ENCODE peak calls at places on chromosomes 13 and 19, in four cellular contexts. One of them, this sample, is unnamed. For H3K36me3, the result is how much of the 10 kb centered on the place peaks cover.

GRCh38 chr13:98451676-98452105 is 125.2 kb downstream of the STK24 start:
- DNase-seq in mesenchymal stem cell: no peak
- DNase-seq in IMR-90: peak
- DNase-seq in mesendoderm: no peak
- DNase-seq in this sample: no peak

GRCh38 chr19:8335343-8336071 is 7.6 kb downstream of the KANK3 start:
- DNase-seq in mesenchymal stem cell: no peak
- DNase-seq in IMR-90: no peak
- DNase-seq in mesendoderm: no peak
- DNase-seq in this sample: no peak

GRCh38 chr13:36549771-36550170 is 117.5 kb downstream of the CCNA1 start:
- DNase-seq in mesenchymal stem cell: no peak
- DNase-seq in IMR-90: no peak
- DNase-seq in mesendoderm: no peak
- DNase-seq in this sample: peak

GRCh38 chr19:55491546-55492360 is 3.5 kb downstream of the SSC5D start:
- DNase-seq in mesenchymal stem cell: no peak
- DNase-seq in IMR-90: no peak
- DNase-seq in mesendoderm: no peak
- DNase-seq in this sample: no peak

GRCh38 chr13:111219306-111219705 is 101.1 kb upstream of the TEX29 start:
- DNase-seq in mesenchymal stem cell: peak
- DNase-seq in IMR-90: peak
- DNase-seq in mesendoderm: no peak
- DNase-seq in this sample: no peak

GRCh38 chr13:95025116-95025515 is 276.1 kb downstream of the ABCC4 start:
- DNase-seq in mesenchymal stem cell: no peak
- DNase-seq in IMR-90: no peak
- DNase-seq in mesendoderm: no peak
- DNase-seq in this sample: no peak

GRCh38 chr13:87324558-87324957 is 346.6 kb upstream of the SLITRK5 start:
- DNase-seq in mesenchymal stem cell: no peak
- DNase-seq in IMR-90: no peak
- DNase-seq in mesendoderm: no peak
- DNase-seq in this sample: no peak

GRCh38 chr13:77118134-77118533 is 91.2 kb upstream of the FBXL3 start:
- DNase-seq in mesenchymal stem cell: no peak
- DNase-seq in IMR-90: no peak
- DNase-seq in mesendoderm: peak
- DNase-seq in this sample: no peak

GRCh38 chr13:87138856-87139255 is 532.3 kb upstream of the SLITRK5 start:
- DNase-seq in mesenchymal stem cell: no peak
- DNase-seq in IMR-90: no peak
- DNase-seq in mesendoderm: peak
- DNase-seq in this sample: no peak

GRCh38 chr13:65307056-65307455 is 1923.1 kb downstream of the PCDH9 start:
- DNase-seq in mesenchymal stem cell: no peak
- DNase-seq in IMR-90: no peak
- DNase-seq in mesendoderm: no peak
- DNase-seq in this sample: no peak

GRCh38 chr13:93561553-93561952 is 334.9 kb downstream of the GPC6 start:
- DNase-seq in mesenchymal stem cell: no peak
- DNase-seq in IMR-90: no peak
- DNase-seq in mesendoderm: peak
- DNase-seq in this sample: no peak

GRCh38 chr13:102658678-102659077 is 36.2 kb downstream of the METTL21C start:
- DNase-seq in mesenchymal stem cell: no peak
- DNase-seq in IMR-90: no peak
- DNase-seq in mesendoderm: no peak
- DNase-seq in this sample: no peak

GRCh38 chr19:45863840-45864628 is at the start of gene FOXA3:
- DNase-seq in mesenchymal stem cell: peak
- DNase-seq in IMR-90: peak
- DNase-seq in mesendoderm: peak
- DNase-seq in this sample: no peak

GRCh38 chr19:917323-918151 is at the start of gene KISS1R:
- DNase-seq in mesenchymal stem cell: peak
- DNase-seq in IMR-90: peak
- DNase-seq in mesendoderm: peak
- DNase-seq in this sample: peak

GRCh38 chr13:113595131-113595530 is 10.6 kb downstream of the TFDP1 start:
- DNase-seq in mesenchymal stem cell: no peak
- DNase-seq in IMR-90: no peak
- DNase-seq in mesendoderm: no peak
- DNase-seq in this sample: no peak

GRCh38 chr19:16447015-16447384 is 24.8 kb downstream of the EPS15L1 start:
- DNase-seq in mesenchymal stem cell: peak
- DNase-seq in IMR-90: peak
- DNase-seq in mesendoderm: no peak
- DNase-seq in this sample: no peak

GRCh38 chr19:40716031-40716654 is 543 bp downstream of the COQ8B start:
- DNase-seq in mesenchymal stem cell: no peak
- DNase-seq in IMR-90: peak
- DNase-seq in mesendoderm: no peak
- DNase-seq in this sample: no peak

GRCh38 chr19:45166723-45167252 is 6.0 kb upstream of the NKPD1 start:
- DNase-seq in mesenchymal stem cell: no peak
- DNase-seq in IMR-90: no peak
- DNase-seq in mesendoderm: peak
- DNase-seq in this sample: no peak

GRCh38 chr13:79995334-79995733 is 345.6 kb downstream of the SPRY2 start:
- DNase-seq in mesenchymal stem cell: peak
- DNase-seq in IMR-90: peak
- DNase-seq in mesendoderm: peak
- DNase-seq in this sample: no peak

GRCh38 chr19:43439183-43440063 is 24.7 kb downstream of the TEX101 start:
- DNase-seq in mesenchymal stem cell: no peak
- DNase-seq in IMR-90: no peak
- DNase-seq in mesendoderm: no peak
- DNase-seq in this sample: no peak

DNA sequence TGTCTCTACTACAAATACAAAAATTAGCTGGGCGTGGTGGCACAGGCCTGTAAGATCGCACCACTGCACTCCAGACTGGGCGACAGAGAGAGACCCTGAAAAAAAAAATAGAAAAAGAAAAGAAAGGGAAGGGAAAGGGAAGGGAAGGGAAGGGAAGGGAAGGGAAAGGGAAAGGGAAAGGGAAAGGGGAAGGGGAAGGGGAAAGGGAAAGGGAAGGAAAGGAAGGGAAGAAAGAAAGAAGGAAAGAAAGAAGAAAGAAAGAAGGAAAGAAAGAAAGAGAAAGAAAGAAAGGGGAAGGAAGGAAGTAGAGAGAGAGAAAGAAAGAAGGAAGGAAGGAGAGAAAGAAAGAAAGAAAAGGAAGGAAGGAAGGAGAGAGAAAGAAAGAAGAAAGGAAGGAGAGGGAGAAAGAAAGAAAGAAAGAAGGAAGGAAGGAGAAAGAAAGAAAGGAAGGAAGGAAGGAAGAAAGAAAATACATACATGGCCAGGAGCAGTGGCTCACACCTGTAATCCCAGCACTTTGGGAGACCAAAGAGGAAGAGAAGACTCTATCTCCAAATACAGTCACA is 8.1 kb upstream of the SYDE1 start:
- DNase-seq in mesenchymal stem cell: no peak
- DNase-seq in IMR-90: no peak
- DNase-seq in mesendoderm: no peak
- DNase-seq in this sample: no peak
- H3K18ac ChIP-seq in mesenchymal stem cell: no peak
- H3K18ac ChIP-seq in IMR-90: no peak
- H3K18ac ChIP-seq in mesendoderm: no peak
- H3K18ac ChIP-seq in this sample: no peak

GRCh38 chr13:91361755-91362271 is 14.3 kb downstream of the MIR17HG start:
- DNase-seq in mesenchymal stem cell: peak
- DNase-seq in IMR-90: no peak
- DNase-seq in mesendoderm: no peak
- DNase-seq in this sample: no peak
- H3K36me3 ChIP-seq in mesenchymal stem cell: under half
- H3K36me3 ChIP-seq in IMR-90: under half
- H3K36me3 ChIP-seq in mesendoderm: under half
- H3K36me3 ChIP-seq in this sample: under half

DNA sequence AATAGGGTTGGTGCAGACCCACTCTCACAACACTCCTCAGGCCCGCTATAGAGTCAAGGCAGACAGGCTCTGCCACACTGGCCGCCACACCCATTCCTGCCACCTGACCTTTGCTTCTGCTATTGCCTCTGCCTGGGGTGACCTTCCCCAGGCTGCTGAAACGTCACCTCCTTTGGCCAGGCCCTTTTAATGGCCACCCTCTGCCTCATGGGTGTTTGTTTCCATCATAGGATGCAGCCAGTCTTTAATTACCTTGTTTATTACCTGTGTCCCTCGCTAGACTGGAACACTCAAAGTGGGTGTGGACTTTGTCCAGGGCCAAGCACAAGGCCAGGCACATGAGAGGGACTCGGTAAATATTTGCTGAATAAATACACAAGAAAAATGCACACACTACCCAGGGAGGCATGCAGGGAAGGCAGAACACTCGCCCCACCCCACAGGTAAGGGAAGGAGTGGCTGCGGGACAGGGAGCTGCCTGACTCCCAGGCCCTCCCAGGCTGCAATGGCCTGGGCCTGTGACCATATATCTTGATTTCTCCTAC is 3.2 kb downstream of the LSM4 start:
- DNase-seq in mesenchymal stem cell: no peak
- DNase-seq in IMR-90: no peak
- DNase-seq in mesendoderm: no peak
- DNase-seq in this sample: no peak
- H3K18ac ChIP-seq in mesenchymal stem cell: no peak
- H3K18ac ChIP-seq in IMR-90: no peak
- H3K18ac ChIP-seq in mesendoderm: no peak
- H3K18ac ChIP-seq in this sample: no peak

GRCh38 chr19:17830567-17831418 is 9.5 kb upstream of the INSL3 start:
- DNase-seq in mesenchymal stem cell: peak
- DNase-seq in IMR-90: peak
- DNase-seq in mesendoderm: peak
- DNase-seq in this sample: peak
- H3K36me3 ChIP-seq in mesenchymal stem cell: under half
- H3K36me3 ChIP-seq in IMR-90: under half
- H3K36me3 ChIP-seq in mesendoderm: under half
- H3K36me3 ChIP-seq in this sample: under half

GRCh38 chr19:47542030-47542475 is 27.2 kb upstream of the NAPA start:
- DNase-seq in mesenchymal stem cell: peak
- DNase-seq in IMR-90: peak
- DNase-seq in mesendoderm: no peak
- DNase-seq in this sample: no peak

GRCh38 chr19:47547175-47547574 is 25.8 kb downstream of the ZNF541 start:
- DNase-seq in mesenchymal stem cell: no peak
- DNase-seq in IMR-90: no peak
- DNase-seq in mesendoderm: no peak
- DNase-seq in this sample: no peak

GRCh38 chr19:47545061-47545948 is 27.6 kb downstream of the ZNF541 start:
- DNase-seq in mesenchymal stem cell: no peak
- DNase-seq in IMR-90: no peak
- DNase-seq in mesendoderm: no peak
- DNase-seq in this sample: no peak

GRCh38 chr19:47544075-47544474 is 28.9 kb downstream of the ZNF541 start:
- DNase-seq in mesenchymal stem cell: no peak
- DNase-seq in IMR-90: no peak
- DNase-seq in mesendoderm: no peak
- DNase-seq in this sample: no peak

DNA sequence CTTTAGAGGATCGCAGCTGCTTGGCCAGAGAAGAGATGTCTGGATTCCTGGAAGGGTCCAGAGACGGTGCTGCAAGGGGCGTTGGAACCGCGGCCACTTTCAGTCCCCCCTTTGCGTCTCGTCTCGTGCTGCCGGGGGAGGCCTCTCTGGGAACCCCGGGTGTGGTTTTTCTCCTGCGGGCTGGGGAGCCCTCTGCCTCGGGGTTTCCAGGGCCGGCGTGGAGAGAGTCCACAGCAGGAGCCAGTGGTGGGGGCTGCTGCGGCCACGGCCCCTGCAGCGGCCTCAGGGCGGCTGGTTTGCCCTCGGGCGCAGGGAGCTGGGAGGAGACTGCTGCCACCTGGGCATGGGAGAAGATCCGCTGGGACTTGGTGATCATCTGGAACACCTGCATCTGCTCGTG is 28.5 kb downstream of the ZNF541 start:
- DNase-seq in mesenchymal stem cell: no peak
- DNase-seq in IMR-90: no peak
- DNase-seq in mesendoderm: no peak
- DNase-seq in this sample: no peak
- H3K18ac ChIP-seq in mesenchymal stem cell: no peak
- H3K18ac ChIP-seq in IMR-90: no peak
- H3K18ac ChIP-seq in mesendoderm: no peak
- H3K18ac ChIP-seq in this sample: no peak

GRCh38 chr13:20580257-20580656 is 13.3 kb downstream of the IFT88 start:
- DNase-seq in mesenchymal stem cell: no peak
- DNase-seq in IMR-90: no peak
- DNase-seq in mesendoderm: no peak
- DNase-seq in this sample: no peak

GRCh38 chr13:20573636-20574035 is 6.7 kb downstream of the IFT88 start:
- DNase-seq in mesenchymal stem cell: no peak
- DNase-seq in IMR-90: no peak
- DNase-seq in mesendoderm: no peak
- DNase-seq in this sample: no peak

GRCh38 chr13:20583803-20584293 is 16.9 kb downstream of the IFT88 start:
- DNase-seq in mesenchymal stem cell: no peak
- DNase-seq in IMR-90: no peak
- DNase-seq in mesendoderm: no peak
- DNase-seq in this sample: no peak

GRCh38 chr13:20582026-20582425 is 15.1 kb downstream of the IFT88 start:
- DNase-seq in mesenchymal stem cell: no peak
- DNase-seq in IMR-90: no peak
- DNase-seq in mesendoderm: no peak
- DNase-seq in this sample: no peak

DNA sequence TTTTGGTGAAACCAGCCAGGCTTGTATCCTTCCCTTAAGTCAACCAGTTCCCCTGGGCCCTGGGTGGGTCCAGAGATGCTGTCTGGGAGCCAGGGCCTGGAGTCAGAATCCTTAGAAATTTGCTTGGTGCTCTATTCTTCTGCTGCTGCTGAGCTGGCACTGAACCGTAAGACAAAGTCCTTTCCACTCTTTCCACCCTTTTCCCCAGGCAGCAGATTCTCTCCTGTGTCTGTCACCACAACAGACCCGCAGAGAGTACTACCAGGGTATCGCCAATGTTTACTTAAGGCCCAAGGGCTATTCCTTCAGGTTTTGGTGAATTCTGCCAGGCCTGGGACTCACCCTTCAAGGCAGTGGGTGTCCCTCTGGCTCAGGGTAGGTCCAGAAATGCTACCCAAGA is 12.2 kb downstream of the IFT88 start:
- DNase-seq in mesenchymal stem cell: no peak
- DNase-seq in IMR-90: no peak
- DNase-seq in mesendoderm: no peak
- DNase-seq in this sample: no peak
- H3K36me3 ChIP-seq in mesenchymal stem cell: half or more
- H3K36me3 ChIP-seq in IMR-90: under half
- H3K36me3 ChIP-seq in mesendoderm: under half
- H3K36me3 ChIP-seq in this sample: half or more